ENCODE peak calls at places on chromosomes 3 and 15, in six cellular contexts. One of them, this sample, is unnamed.

GRCh38 chr3:53083496-53083895 is 37.6 kb upstream of the SFMBT1 start:
- DNase-seq in Right ventricle myocardium superior: peak
- DNase-seq in NK-92 treated with Interleukin-12 subunit alpha and Interleukin-12 subunit beta, amount 100 ng/mL, for 24 hours: no peak
- DNase-seq in Ammon's horn: peak
- DNase-seq in endothelial cell: no peak
- DNase-seq in IMR-90: peak
- DNase-seq in this sample: no peak

GRCh38 chr15:59918994-59919951 is 84.8 kb upstream of the FOXB1 start:
- DNase-seq in Right ventricle myocardium superior: no peak
- DNase-seq in NK-92 treated with Interleukin-12 subunit alpha and Interleukin-12 subunit beta, amount 100 ng/mL, for 24 hours: peak
- DNase-seq in Ammon's horn: no peak
- DNase-seq in endothelial cell: no peak
- DNase-seq in IMR-90: peak
- DNase-seq in this sample: peak

GRCh38 chr3:49132437-49133225 is at the start of gene LAMB2:
- DNase-seq in Right ventricle myocardium superior: peak
- DNase-seq in NK-92 treated with Interleukin-12 subunit alpha and Interleukin-12 subunit beta, amount 100 ng/mL, for 24 hours: no peak
- DNase-seq in Ammon's horn: peak
- DNase-seq in endothelial cell: peak
- DNase-seq in IMR-90: peak
- DNase-seq in this sample: no peak

GRCh38 chr3:18234717-18235335 is 190.3 kb downstream of the SATB1 start:
- DNase-seq in Right ventricle myocardium superior: peak
- DNase-seq in NK-92 treated with Interleukin-12 subunit alpha and Interleukin-12 subunit beta, amount 100 ng/mL, for 24 hours: no peak
- DNase-seq in Ammon's horn: no peak
- DNase-seq in endothelial cell: no peak
- DNase-seq in IMR-90: no peak
- DNase-seq in this sample: no peak

GRCh38 chr3:64451283-64452012 is 226.2 kb upstream of the PRICKLE2 start:
- DNase-seq in Right ventricle myocardium superior: no peak
- DNase-seq in NK-92 treated with Interleukin-12 subunit alpha and Interleukin-12 subunit beta, amount 100 ng/mL, for 24 hours: no peak
- DNase-seq in Ammon's horn: no peak
- DNase-seq in endothelial cell: no peak
- DNase-seq in IMR-90: no peak
- DNase-seq in this sample: no peak

GRCh38 chr3:156449712-156450574 is 105.0 kb downstream of the SSR3 start:
- DNase-seq in Right ventricle myocardium superior: no peak
- DNase-seq in NK-92 treated with Interleukin-12 subunit alpha and Interleukin-12 subunit beta, amount 100 ng/mL, for 24 hours: no peak
- DNase-seq in Ammon's horn: peak
- DNase-seq in endothelial cell: peak
- DNase-seq in IMR-90: peak
- DNase-seq in this sample: peak

GRCh38 chr3:143135150-143135549 is 15.6 kb downstream of the CHST2 start:
- DNase-seq in Right ventricle myocardium superior: no peak
- DNase-seq in NK-92 treated with Interleukin-12 subunit alpha and Interleukin-12 subunit beta, amount 100 ng/mL, for 24 hours: no peak
- DNase-seq in Ammon's horn: peak
- DNase-seq in endothelial cell: no peak
- DNase-seq in IMR-90: peak
- DNase-seq in this sample: no peak

GRCh38 chr15:69652906-69653305 is 200.3 kb downstream of the RPLP1 start:
- DNase-seq in Right ventricle myocardium superior: no peak
- DNase-seq in NK-92 treated with Interleukin-12 subunit alpha and Interleukin-12 subunit beta, amount 100 ng/mL, for 24 hours: peak
- DNase-seq in Ammon's horn: no peak
- DNase-seq in endothelial cell: no peak
- DNase-seq in IMR-90: no peak
- DNase-seq in this sample: no peak

GRCh38 chr3:117553461-117553860 is 843.9 kb downstream of the TUSC7 start:
- DNase-seq in Right ventricle myocardium superior: no peak
- DNase-seq in NK-92 treated with Interleukin-12 subunit alpha and Interleukin-12 subunit beta, amount 100 ng/mL, for 24 hours: no peak
- DNase-seq in Ammon's horn: no peak
- DNase-seq in endothelial cell: no peak
- DNase-seq in IMR-90: peak
- DNase-seq in this sample: no peak

GRCh38 chr15:39363761-39364586 is 216.9 kb upstream of the THBS1 start:
- DNase-seq in Right ventricle myocardium superior: no peak
- DNase-seq in NK-92 treated with Interleukin-12 subunit alpha and Interleukin-12 subunit beta, amount 100 ng/mL, for 24 hours: no peak
- DNase-seq in Ammon's horn: no peak
- DNase-seq in endothelial cell: no peak
- DNase-seq in IMR-90: no peak
- DNase-seq in this sample: no peak

GRCh38 chr3:139311557-139311956 is 32.3 kb upstream of the MRPS22 start:
- DNase-seq in Right ventricle myocardium superior: no peak
- DNase-seq in NK-92 treated with Interleukin-12 subunit alpha and Interleukin-12 subunit beta, amount 100 ng/mL, for 24 hours: no peak
- DNase-seq in Ammon's horn: no peak
- DNase-seq in endothelial cell: no peak
- DNase-seq in IMR-90: no peak
- DNase-seq in this sample: no peak

GRCh38 chr3:21752749-21753347 is 1.8 kb upstream of the ZNF385D start:
- DNase-seq in Right ventricle myocardium superior: no peak
- DNase-seq in NK-92 treated with Interleukin-12 subunit alpha and Interleukin-12 subunit beta, amount 100 ng/mL, for 24 hours: no peak
- DNase-seq in Ammon's horn: peak
- DNase-seq in endothelial cell: peak
- DNase-seq in IMR-90: peak
- DNase-seq in this sample: no peak

GRCh38 chr15:94460624-94461023 is 229.3 kb downstream of the MCTP2 start:
- DNase-seq in Right ventricle myocardium superior: no peak
- DNase-seq in NK-92 treated with Interleukin-12 subunit alpha and Interleukin-12 subunit beta, amount 100 ng/mL, for 24 hours: no peak
- DNase-seq in Ammon's horn: no peak
- DNase-seq in endothelial cell: no peak
- DNase-seq in IMR-90: no peak
- DNase-seq in this sample: no peak

GRCh38 chr15:26102988-26103387 is 239.9 kb upstream of the ATP10A start:
- DNase-seq in Right ventricle myocardium superior: no peak
- DNase-seq in NK-92 treated with Interleukin-12 subunit alpha and Interleukin-12 subunit beta, amount 100 ng/mL, for 24 hours: no peak
- DNase-seq in Ammon's horn: no peak
- DNase-seq in endothelial cell: no peak
- DNase-seq in IMR-90: peak
- DNase-seq in this sample: no peak

GRCh38 chr3:150203273-150203672 is 204.8 kb upstream of the TSC22D2 start:
- DNase-seq in Right ventricle myocardium superior: no peak
- DNase-seq in NK-92 treated with Interleukin-12 subunit alpha and Interleukin-12 subunit beta, amount 100 ng/mL, for 24 hours: no peak
- DNase-seq in Ammon's horn: no peak
- DNase-seq in endothelial cell: no peak
- DNase-seq in IMR-90: no peak
- DNase-seq in this sample: no peak

GRCh38 chr3:139909836-139910235 is 25.1 kb upstream of the CLSTN2 start:
- DNase-seq in Right ventricle myocardium superior: no peak
- DNase-seq in NK-92 treated with Interleukin-12 subunit alpha and Interleukin-12 subunit beta, amount 100 ng/mL, for 24 hours: no peak
- DNase-seq in Ammon's horn: no peak
- DNase-seq in endothelial cell: no peak
- DNase-seq in IMR-90: no peak
- DNase-seq in this sample: no peak

GRCh38 chr3:193124861-193125260 is 116.2 kb upstream of the PLAAT1 start:
- DNase-seq in Right ventricle myocardium superior: no peak
- DNase-seq in NK-92 treated with Interleukin-12 subunit alpha and Interleukin-12 subunit beta, amount 100 ng/mL, for 24 hours: no peak
- DNase-seq in Ammon's horn: peak
- DNase-seq in endothelial cell: no peak
- DNase-seq in IMR-90: no peak
- DNase-seq in this sample: no peak

GRCh38 chr3:123365450-123366143 is 83.3 kb downstream of the ADCY5 start:
- DNase-seq in Right ventricle myocardium superior: no peak
- DNase-seq in NK-92 treated with Interleukin-12 subunit alpha and Interleukin-12 subunit beta, amount 100 ng/mL, for 24 hours: no peak
- DNase-seq in Ammon's horn: no peak
- DNase-seq in endothelial cell: peak
- DNase-seq in IMR-90: peak
- DNase-seq in this sample: no peak

GRCh38 chr15:101579766-101580165 is 72.4 kb downstream of the TM2D3 start:
- DNase-seq in Right ventricle myocardium superior: no peak
- DNase-seq in NK-92 treated with Interleukin-12 subunit alpha and Interleukin-12 subunit beta, amount 100 ng/mL, for 24 hours: no peak
- DNase-seq in Ammon's horn: no peak
- DNase-seq in endothelial cell: no peak
- DNase-seq in IMR-90: peak
- DNase-seq in this sample: no peak

GRCh38 chr15:78437107-78437761 is 782 bp upstream of the IREB2 start:
- DNase-seq in Right ventricle myocardium superior: no peak
- DNase-seq in NK-92 treated with Interleukin-12 subunit alpha and Interleukin-12 subunit beta, amount 100 ng/mL, for 24 hours: no peak
- DNase-seq in Ammon's horn: no peak
- DNase-seq in endothelial cell: no peak
- DNase-seq in IMR-90: peak
- DNase-seq in this sample: no peak

GRCh38 chr3:32951410-32951811 is at the start of gene CCR4:
- DNase-seq in Right ventricle myocardium superior: no peak
- DNase-seq in NK-92 treated with Interleukin-12 subunit alpha and Interleukin-12 subunit beta, amount 100 ng/mL, for 24 hours: no peak
- DNase-seq in Ammon's horn: no peak
- DNase-seq in endothelial cell: no peak
- DNase-seq in IMR-90: no peak
- DNase-seq in this sample: no peak

GRCh38 chr3:108818404-108818803 is 4.2 kb upstream of the TRAT1 start:
- DNase-seq in Right ventricle myocardium superior: no peak
- DNase-seq in NK-92 treated with Interleukin-12 subunit alpha and Interleukin-12 subunit beta, amount 100 ng/mL, for 24 hours: peak
- DNase-seq in Ammon's horn: no peak
- DNase-seq in endothelial cell: peak
- DNase-seq in IMR-90: peak
- DNase-seq in this sample: peak

GRCh38 chr3:186171528-186171927 is 62.6 kb upstream of the ETV5 start:
- DNase-seq in Right ventricle myocardium superior: no peak
- DNase-seq in NK-92 treated with Interleukin-12 subunit alpha and Interleukin-12 subunit beta, amount 100 ng/mL, for 24 hours: no peak
- DNase-seq in Ammon's horn: no peak
- DNase-seq in endothelial cell: no peak
- DNase-seq in IMR-90: no peak
- DNase-seq in this sample: no peak

GRCh38 chr15:99454941-99455795 is 110.6 kb upstream of the MEF2A start:
- DNase-seq in Right ventricle myocardium superior: peak
- DNase-seq in NK-92 treated with Interleukin-12 subunit alpha and Interleukin-12 subunit beta, amount 100 ng/mL, for 24 hours: no peak
- DNase-seq in Ammon's horn: peak
- DNase-seq in endothelial cell: no peak
- DNase-seq in IMR-90: peak
- DNase-seq in this sample: no peak

GRCh38 chr3:58353722-58354553 is 21.2 kb downstream of the PXK start:
- DNase-seq in Right ventricle myocardium superior: no peak
- DNase-seq in NK-92 treated with Interleukin-12 subunit alpha and Interleukin-12 subunit beta, amount 100 ng/mL, for 24 hours: peak
- DNase-seq in Ammon's horn: no peak
- DNase-seq in endothelial cell: no peak
- DNase-seq in IMR-90: peak
- DNase-seq in this sample: no peak

GRCh38 chr15:76239786-76240185 is 71.5 kb downstream of the ETFA start:
- DNase-seq in Right ventricle myocardium superior: no peak
- DNase-seq in NK-92 treated with Interleukin-12 subunit alpha and Interleukin-12 subunit beta, amount 100 ng/mL, for 24 hours: no peak
- DNase-seq in Ammon's horn: peak
- DNase-seq in endothelial cell: no peak
- DNase-seq in IMR-90: peak
- DNase-seq in this sample: no peak

GRCh38 chr15:59170295-59170881 is 36.3 kb upstream of the LDHAL6B start:
- DNase-seq in Right ventricle myocardium superior: peak
- DNase-seq in NK-92 treated with Interleukin-12 subunit alpha and Interleukin-12 subunit beta, amount 100 ng/mL, for 24 hours: peak
- DNase-seq in Ammon's horn: peak
- DNase-seq in endothelial cell: peak
- DNase-seq in IMR-90: no peak
- DNase-seq in this sample: no peak

GRCh38 chr15:64009798-64010241 is 36.5 kb downstream of the DAPK2 start:
- DNase-seq in Right ventricle myocardium superior: no peak
- DNase-seq in NK-92 treated with Interleukin-12 subunit alpha and Interleukin-12 subunit beta, amount 100 ng/mL, for 24 hours: peak
- DNase-seq in Ammon's horn: no peak
- DNase-seq in endothelial cell: no peak
- DNase-seq in IMR-90: peak
- DNase-seq in this sample: no peak

GRCh38 chr15:101483476-101483875 is 6.0 kb downstream of the PCSK6 start:
- DNase-seq in Right ventricle myocardium superior: no peak
- DNase-seq in NK-92 treated with Interleukin-12 subunit alpha and Interleukin-12 subunit beta, amount 100 ng/mL, for 24 hours: no peak
- DNase-seq in Ammon's horn: no peak
- DNase-seq in endothelial cell: no peak
- DNase-seq in IMR-90: no peak
- DNase-seq in this sample: no peak

GRCh38 chr15:65101418-65101890 is 13.5 kb downstream of the UBAP1L start:
- DNase-seq in Right ventricle myocardium superior: peak
- DNase-seq in NK-92 treated with Interleukin-12 subunit alpha and Interleukin-12 subunit beta, amount 100 ng/mL, for 24 hours: peak
- DNase-seq in Ammon's horn: peak
- DNase-seq in endothelial cell: peak
- DNase-seq in IMR-90: peak
- DNase-seq in this sample: peak